ENCODE peak calls at places on chromosomes 7 and 10, in nine cellular contexts. E, N, B, F, H, X, S, C and W are unnamed samples. For H3K4me1, the result is how much of the 10 kb centered on the place peaks cover.

GRCh38 chr10:29297678-29298077 is 8.8 kb downstream of the LYZL1 start:
- DNase-seq in E (peak), N (peak), B (no peak), F (no peak), H (no peak), X (no peak), S (no peak), C (no peak), W (no peak)

GRCh38 chr7:117068511-117069155 is 115.3 kb downstream of the ST7 start:
- DNase-seq in E (no peak), N (peak), B (no peak), F (no peak), H (peak), X (no peak), S (no peak), C (no peak), W (no peak)

GRCh38 chr10:43846187-43846680 is 197.6 kb upstream of the ZNF32 start:
- DNase-seq in E (no peak), N (no peak), B (no peak), F (peak), H (no peak), X (no peak), S (no peak), C (no peak), W (no peak)

GRCh38 chr10:11024596-11024995 is 6.9 kb downstream of the CELF2 start:
- DNase-seq in E (no peak), N (no peak), B (no peak), F (peak), H (no peak), X (no peak), S (no peak), C (no peak), W (no peak)

GRCh38 chr10:43939939-43940810 is 291.5 kb upstream of the ZNF32 start:
- DNase-seq in E (no peak), N (no peak), B (peak), F (no peak), H (peak), X (no peak), S (no peak), C (peak), W (no peak)

GRCh38 chr10:93514496-93514895 is 18.1 kb downstream of the CEP55 start:
- DNase-seq in E (no peak), N (no peak), B (no peak), F (no peak), H (no peak), X (no peak), S (no peak), C (no peak), W (no peak)

GRCh38 chr10:81498152-81498551 is 376.8 kb upstream of the NRG3 start:
- DNase-seq in E (no peak), N (no peak), B (no peak), F (no peak), H (no peak), X (no peak), S (no peak), C (no peak), W (no peak)

GRCh38 chr10:132363376-132363775 is 31.4 kb downstream of the LRRC27 start:
- DNase-seq in E (no peak), N (peak), B (no peak), F (no peak), H (no peak), X (no peak), S (no peak), C (no peak), W (no peak)

GRCh38 chr7:106561151-106561550 is 99.8 kb downstream of the CCDC71L start:
- DNase-seq in E (no peak), N (no peak), B (no peak), F (no peak), H (no peak), X (no peak), S (no peak), C (no peak), W (no peak)

GRCh38 chr7:74518654-74519053 is 64.9 kb downstream of the GTF2IRD1 start:
- DNase-seq in E (no peak), N (no peak), B (no peak), F (no peak), H (no peak), X (no peak), S (no peak), C (no peak), W (no peak)

GRCh38 chr10:82319558-82319957 is 444.6 kb downstream of the NRG3 start:
- DNase-seq in E (no peak), N (peak), B (no peak), F (no peak), H (no peak), X (peak), S (no peak), C (peak), W (no peak)

GRCh38 chr7:39950473-39951155 is 558 bp downstream of the CDK13 start:
- DNase-seq in E (no peak), N (peak), B (peak), F (peak), H (peak), X (peak), S (peak), C (peak), W (peak)

GRCh38 chr10:103925591-103925990 is 7.6 kb upstream of the STN1 start:
- DNase-seq in E (no peak), N (no peak), B (no peak), F (no peak), H (no peak), X (no peak), S (no peak), C (no peak), W (no peak)

GRCh38 chr7:142298009-142298408 is 40.2 kb upstream of the PRSS58 start:
- DNase-seq in E (peak), N (peak), B (peak), F (peak), H (peak), X (peak), S (peak), C (peak), W (peak)

GRCh38 chr7:155591055-155591750 is 44.8 kb upstream of the CNPY1 start:
- DNase-seq in E (no peak), N (no peak), B (peak), F (no peak), H (no peak), X (no peak), S (peak), C (no peak), W (no peak)
- H3K4me1 ChIP-seq in E (under half), N (under half), B (under half), F (under half), H (under half), X (under half), S (under half), C (under half), W (under half)

DNA sequence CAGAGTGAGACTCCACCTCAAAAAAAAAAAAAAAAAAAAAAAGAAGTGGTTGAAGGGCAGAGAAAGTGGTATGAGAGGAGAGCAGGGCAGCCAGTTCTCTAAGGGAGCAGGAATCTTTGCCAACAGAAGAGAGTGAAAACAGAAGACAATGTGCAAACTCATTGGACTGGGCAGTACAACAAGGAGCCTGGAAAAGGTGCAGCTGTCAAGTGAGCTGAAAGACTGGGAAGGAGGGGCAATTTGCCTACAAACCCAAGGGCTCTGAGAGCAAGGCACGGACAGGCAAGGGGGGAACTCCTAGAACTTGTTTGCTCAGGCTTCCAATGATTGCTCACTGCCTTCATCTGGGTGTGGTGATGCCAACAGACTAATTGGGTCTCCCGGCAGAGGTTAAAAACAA is 9.5 kb downstream of the ACTR1A start:
- DNase-seq in E (no peak), N (no peak), B (peak), F (peak), H (no peak), X (no peak), S (no peak), C (no peak), W (no peak)
- TF ChIP-seq EZH2phosphoT487 in E (no peak), N (no peak), B (no peak), F (no peak), H (no peak), X (no peak), S (no peak), C (no peak), W (no peak)

DNA sequence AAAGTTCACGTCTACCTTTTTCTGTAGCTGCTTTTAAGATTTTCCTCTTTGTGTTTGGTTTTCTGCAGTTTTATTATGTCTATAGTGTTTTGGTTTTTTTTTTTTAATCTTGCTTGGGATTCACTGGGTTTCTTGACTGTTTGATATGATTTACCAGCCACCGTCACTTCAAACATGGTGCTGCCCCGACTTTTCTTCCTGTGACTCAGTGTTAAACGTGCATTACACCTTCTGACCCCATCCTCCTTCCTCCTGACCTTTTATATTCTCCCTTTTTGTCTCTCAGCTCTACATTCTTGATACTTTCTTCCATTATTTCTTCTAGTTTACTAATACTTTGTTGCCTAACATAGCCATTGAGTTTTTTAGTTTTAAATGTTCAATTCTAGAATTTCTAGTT is 61.5 kb downstream of the GNA12 start:
- DNase-seq in E (no peak), N (no peak), B (no peak), F (no peak), H (no peak), X (no peak), S (no peak), C (no peak), W (no peak)
- H3K4me1 ChIP-seq in E (under half), N (under half), B (under half), F (under half), H (under half), X (under half), S (under half), C (under half), W (under half)

GRCh38 chr7:154931906-154932305 is 71.0 kb downstream of the PAXIP1 start:
- DNase-seq in E (no peak), N (no peak), B (no peak), F (peak), H (no peak), X (no peak), S (peak), C (no peak), W (no peak)

GRCh38 chr7:154927624-154928125 is 75.2 kb downstream of the PAXIP1 start:
- DNase-seq in E (peak), N (peak), B (peak), F (peak), H (peak), X (peak), S (peak), C (peak), W (peak)

GRCh38 chr7:154929006-154929726 is 73.8 kb downstream of the PAXIP1 start:
- DNase-seq in E (no peak), N (no peak), B (no peak), F (no peak), H (no peak), X (no peak), S (peak), C (no peak), W (no peak)

DNA sequence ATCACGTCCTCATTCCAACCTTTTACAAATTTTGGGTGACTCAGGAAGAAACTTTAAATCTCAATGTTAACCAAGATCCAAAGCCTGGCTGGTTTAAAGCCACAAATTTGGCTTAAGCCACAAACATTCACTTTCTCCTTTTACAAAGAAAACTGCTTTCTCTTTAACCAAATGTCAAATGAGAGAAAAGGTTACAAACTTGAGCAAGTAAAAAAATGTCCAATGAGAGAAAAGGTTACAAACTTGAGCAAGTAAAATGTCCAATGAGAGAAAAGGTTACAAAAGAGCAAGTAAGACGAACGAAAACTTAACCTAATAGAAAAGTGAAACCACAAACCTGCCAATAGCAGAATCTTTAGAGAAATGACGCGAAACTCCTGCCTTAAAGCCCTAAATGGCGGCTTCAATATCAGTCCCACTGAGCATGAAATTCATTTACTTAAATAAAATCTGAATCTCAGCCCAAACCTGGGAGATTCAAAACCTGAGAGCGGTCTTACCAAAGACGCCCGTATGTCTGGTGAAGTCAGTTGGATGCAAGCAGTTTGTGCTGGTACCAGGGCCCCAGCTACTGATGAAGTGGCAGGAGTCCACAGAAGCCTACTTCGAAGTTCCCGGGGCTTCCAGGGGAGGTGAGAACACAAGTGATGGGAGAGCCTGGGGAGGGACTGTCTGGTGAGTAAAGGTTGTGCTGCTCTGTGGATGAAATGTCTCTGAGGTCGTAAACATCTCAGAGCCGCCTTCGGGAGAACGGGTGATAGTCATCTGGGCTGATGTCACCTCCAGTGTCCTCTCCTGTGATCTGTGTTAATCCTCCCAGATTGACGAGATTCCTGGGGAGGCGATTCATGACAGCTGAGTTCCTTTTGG is 74.6 kb downstream of the PAXIP1 start:
- DNase-seq in E (peak), N (peak), B (peak), F (peak), H (peak), X (no peak), S (peak), C (peak), W (peak)
- TF ChIP-seq EZH2phosphoT487 in E (no peak), N (no peak), B (no peak), F (no peak), H (no peak), X (no peak), S (no peak), C (no peak), W (no peak)

GRCh38 chr10:112092529-112092928 is 91.0 kb downstream of the GPAM start:
- DNase-seq in E (no peak), N (no peak), B (no peak), F (peak), H (no peak), X (no peak), S (no peak), C (no peak), W (no peak)
- H3K4me1 ChIP-seq in E (under half), N (under half), B (under half), F (under half), H (under half), X (under half), S (under half), C (under half), W (under half)

DNA sequence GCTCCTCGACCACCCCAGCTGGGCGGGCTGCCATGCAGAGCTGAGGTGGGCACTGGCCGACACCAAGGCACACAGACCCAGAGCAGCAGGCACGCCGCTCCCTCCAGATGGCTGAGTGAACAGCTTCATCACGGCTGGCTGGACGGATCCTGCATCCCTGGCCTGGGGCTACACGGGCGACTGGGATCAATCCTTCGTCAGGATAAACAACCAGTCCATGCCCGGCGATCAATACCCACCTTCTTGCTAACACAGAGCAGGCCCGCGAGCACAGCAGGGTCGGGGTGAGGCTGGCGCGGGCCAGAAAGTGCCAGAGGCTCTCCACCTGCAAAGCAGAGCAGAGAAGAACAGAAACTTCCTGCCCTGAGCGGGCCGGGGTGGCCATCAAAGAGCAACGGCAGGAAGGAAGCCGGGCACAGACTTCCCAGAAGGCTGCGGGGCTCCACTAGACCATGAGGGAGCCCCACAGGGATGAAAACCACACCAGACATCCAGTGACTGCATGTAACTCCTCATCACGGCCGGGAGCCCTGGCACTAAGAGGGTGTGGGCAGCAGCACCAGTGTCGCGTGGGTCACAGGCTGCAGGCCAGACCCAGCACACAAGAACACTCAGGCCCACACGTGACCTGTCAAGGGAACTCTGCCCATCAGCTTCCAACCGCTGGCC is 166.4 kb downstream of the MAD1L1 start:
- DNase-seq in E (no peak), N (no peak), B (no peak), F (no peak), H (peak), X (no peak), S (no peak), C (peak), W (no peak)
- TF ChIP-seq EZH2phosphoT487 in E (no peak), N (no peak), B (no peak), F (no peak), H (no peak), X (no peak), S (no peak), C (no peak), W (no peak)

GRCh38 chr7:11434371-11434770 is 397.6 kb downstream of the THSD7A start:
- DNase-seq in E (no peak), N (no peak), B (no peak), F (peak), H (no peak), X (no peak), S (no peak), C (no peak), W (no peak)

GRCh38 chr7:11427686-11428273 is 404.2 kb downstream of the THSD7A start:
- DNase-seq in E (peak), N (peak), B (peak), F (peak), H (peak), X (peak), S (peak), C (peak), W (peak)

GRCh38 chr7:11428877-11429617 is 403.0 kb downstream of the THSD7A start:
- DNase-seq in E (no peak), N (peak), B (no peak), F (no peak), H (no peak), X (peak), S (no peak), C (no peak), W (no peak)

DNA sequence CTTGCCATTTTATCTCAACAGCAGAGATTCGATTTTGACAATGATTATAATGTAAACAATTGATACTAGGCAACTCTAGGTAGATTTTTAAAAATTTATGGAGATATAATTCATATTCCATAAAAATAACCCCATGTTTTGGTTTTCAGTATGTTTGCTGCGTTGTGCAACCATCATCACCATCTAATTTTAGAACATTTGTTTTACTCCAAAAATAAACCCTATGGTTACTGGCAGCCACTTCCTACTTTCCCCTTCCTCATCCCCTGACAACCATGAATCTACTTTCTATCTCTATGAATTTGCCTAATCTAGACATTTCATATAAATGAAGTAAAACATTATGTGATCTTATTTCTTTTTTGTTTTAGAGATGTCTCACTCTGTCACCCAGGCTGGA is 401.9 kb downstream of the THSD7A start:
- DNase-seq in E (no peak), N (no peak), B (no peak), F (no peak), H (no peak), X (no peak), S (no peak), C (no peak), W (no peak)
- H3K4me1 ChIP-seq in E (under half), N (under half), B (under half), F (under half), H (under half), X (under half), S (under half), C (under half), W (under half)

DNA sequence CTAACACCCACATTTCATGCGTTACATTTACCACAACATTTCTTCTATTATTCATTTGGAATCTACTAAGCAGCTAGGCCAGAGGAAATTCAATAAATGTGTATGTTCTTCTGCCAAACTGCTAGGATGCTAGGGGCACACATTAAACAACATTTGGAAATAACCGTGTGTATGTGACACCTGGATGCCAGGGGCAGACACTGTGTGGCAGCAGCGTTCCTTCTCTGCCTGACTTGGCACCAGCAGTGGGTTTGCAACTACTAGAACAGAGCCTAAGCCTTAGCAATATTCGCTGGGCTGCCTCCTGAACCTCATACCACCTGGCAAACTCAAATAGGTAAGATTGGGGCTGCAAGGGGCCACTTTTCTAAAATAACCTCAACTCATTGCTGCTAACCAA is 182.1 kb downstream of the CHCHD3 start:
- DNase-seq in E (no peak), N (no peak), B (no peak), F (no peak), H (peak), X (no peak), S (no peak), C (no peak), W (no peak)
- TF ChIP-seq EZH2phosphoT487 in E (no peak), N (no peak), B (no peak), F (no peak), H (no peak), X (no peak), S (no peak), C (no peak), W (no peak)